ENCODE peak calls at places on chromosomes 7 and 10, in seven cellular contexts. K is HCT116, V is lung, A is gastrocnemius medialis, R is dorsolateral prefrontal cortex, M is cardiac muscle cell, S is psoas muscle. L is an unnamed sample.
A peak's percentile ranks its signal among the peaks of the same experiment; 100 is the strongest.

GRCh38 chr7:130990178-130990832 is 256.3 kb upstream of the KLF14 start:
- DNase-seq in R (no peak), A (no peak), K (no peak), M (no peak), V (peak; percentile 81), S (no peak), L (no peak)

GRCh38 chr7:27064681-27065080 is 31.1 kb downstream of the HOXA1 start:
- DNase-seq in V (no peak), S (no peak), R (no peak), A (no peak), M (no peak), K (no peak), L (no peak)

GRCh38 chr7:106045592-106045991 is 66.5 kb downstream of the SYPL1 start:
- DNase-seq in R (no peak), V (no peak), S (no peak), M (peak; percentile 55), A (no peak), K (no peak), L (no peak)

GRCh38 chr7:158432369-158433270 is 155.0 kb downstream of the PTPRN2 start:
- DNase-seq in M (peak; percentile 49), K (no peak), V (peak; percentile 72), S (no peak), A (no peak), R (no peak), L (peak; percentile 86)

GRCh38 chr10:18164093-18164492 is 23.9 kb downstream of the CACNB2 start:
- DNase-seq in A (no peak), R (no peak), K (no peak), M (peak; percentile 42), S (no peak), V (no peak), L (no peak)

GRCh38 chr10:6423004-6423403 is 157.1 kb downstream of the PRKCQ start:
- DNase-seq in S (no peak), V (no peak), A (no peak), K (no peak), M (no peak), R (no peak), L (no peak)

GRCh38 chr7:55065511-55066229 is 46.9 kb downstream of the EGFR start:
- DNase-seq in V (no peak), K (peak; percentile 83), M (peak; percentile 84), A (no peak), S (no peak), R (no peak), L (no peak)

GRCh38 chr10:49161411-49161997 is 26.7 kb downstream of the TMEM273 start:
- DNase-seq in R (no peak), V (no peak), A (no peak), K (no peak), M (peak; percentile 59), S (no peak), L (no peak)

GRCh38 chr10:33273295-33274002 is 61.0 kb downstream of the NRP1 start:
- DNase-seq in M (peak; percentile 99), R (peak; percentile 88), S (peak; percentile 92), K (no peak), V (peak; percentile 91), A (peak; percentile 87), L (peak; percentile 88)

GRCh38 chr7:123285076-123285700 is 85.4 kb upstream of the SLC13A1 start:
- DNase-seq in V (no peak), S (no peak), A (no peak), K (no peak), M (no peak), R (no peak), L (no peak)

DNA sequence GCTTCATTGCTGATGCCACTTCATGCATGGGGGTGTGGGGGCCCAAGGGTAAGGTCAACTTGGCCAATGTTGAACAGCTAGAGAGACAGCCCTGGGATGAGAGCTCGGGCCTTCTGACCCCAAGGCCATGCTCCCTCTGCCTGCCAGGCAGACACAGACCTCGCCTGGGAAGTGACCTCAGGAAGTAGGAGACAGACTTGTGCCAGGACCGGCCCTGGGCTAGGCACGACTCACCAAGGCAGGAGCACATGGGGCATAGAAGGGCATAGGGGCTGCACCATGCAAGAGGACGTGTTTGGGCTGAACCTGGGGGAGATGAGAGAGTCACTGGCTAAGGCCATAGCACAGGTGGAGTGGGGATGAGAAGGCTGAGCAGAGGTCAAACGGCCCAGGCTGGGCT is 27.1 kb downstream of the ZCCHC24 start:
- DNase-seq in M (no peak), A (peak; percentile 10), R (no peak), K (no peak), V (no peak), S (peak; percentile 30), L (no peak)
- H3K27ac ChIP-seq in M (no peak overlapping the region), A (no peak overlapping the region), R (no peak overlapping the region), K (no peak overlapping the region), V (no peak overlapping the region), S (no peak overlapping the region), L (no peak overlapping the region)

GRCh38 chr10:118804262-118804773 is 49.5 kb upstream of the CACUL1 start:
- DNase-seq in M (no peak), S (no peak), R (no peak), A (no peak), V (no peak), K (no peak), L (no peak)

GRCh38 chr10:118802126-118802793 is 47.5 kb upstream of the CACUL1 start:
- DNase-seq in S (no peak), M (no peak), V (no peak), K (no peak), A (peak; percentile 1), R (peak; percentile 20), L (no peak)

GRCh38 chr10:118800920-118801319 is 46.1 kb upstream of the CACUL1 start:
- DNase-seq in S (no peak), A (no peak), M (peak; percentile 19), R (no peak), K (no peak), V (no peak), L (no peak)

GRCh38 chr10:118798186-118798811 is 43.5 kb upstream of the CACUL1 start:
- DNase-seq in A (peak; percentile 8), V (no peak), R (no peak), S (no peak), M (peak; percentile 75), K (peak; percentile 26), L (no peak)

GRCh38 chr10:118799779-118800178 is 45.0 kb upstream of the CACUL1 start:
- DNase-seq in A (no peak), R (no peak), K (peak; percentile 60), S (no peak), M (peak; percentile 54), V (no peak), L (no peak)
- TF ChIP-seq CTCF in A (no peak), R (no peak), K (no peak), S (no peak), M (no peak), V (no peak), L (no peak)

GRCh38 chr7:94409561-94409960 is 14.9 kb downstream of the COL1A2 start:
- DNase-seq in S (no peak), K (no peak), M (no peak), R (no peak), A (no peak), V (no peak), L (no peak)

GRCh38 chr7:94405506-94405905 is 10.8 kb downstream of the COL1A2 start:
- DNase-seq in M (peak; percentile 41), V (no peak), A (no peak), S (no peak), R (no peak), K (no peak), L (no peak)

GRCh38 chr7:94412762-94413322 is 18.1 kb downstream of the COL1A2 start:
- DNase-seq in M (peak; percentile 73), A (no peak), S (no peak), K (no peak), V (no peak), R (no peak), L (no peak)

GRCh38 chr7:94414481-94414880 is 19.8 kb downstream of the COL1A2 start:
- DNase-seq in R (no peak), A (no peak), V (no peak), S (no peak), K (no peak), M (no peak), L (no peak)

GRCh38 chr7:94410471-94411466 is 16.1 kb downstream of the COL1A2 start:
- DNase-seq in R (no peak), A (no peak), K (no peak), V (no peak), S (no peak), M (no peak), L (no peak)
- H3K27ac ChIP-seq in R (no peak overlapping the region), A (no peak overlapping the region), K (no peak overlapping the region), V (no peak overlapping the region), S (no peak overlapping the region), M (no peak overlapping the region), L (no peak overlapping the region)

GRCh38 chr7:128381161-128381821 is 19.8 kb upstream of the PRRT4 start:
- DNase-seq in R (no peak), V (peak; percentile 50), M (no peak), K (peak; percentile 33), S (peak; percentile 73), A (no peak), L (no peak)
- TF ChIP-seq CTCF in R (no peak), V (no peak), M (peak; percentile 69), K (peak; percentile 94), S (peak; percentile 33), A (no peak), L (peak; percentile 56)

GRCh38 chr10:106537866-106538265 is 626.6 kb downstream of the SORCS1 start:
- DNase-seq in K (no peak), R (no peak), M (no peak), V (no peak), S (no peak), A (no peak), L (no peak)
- H3K27ac ChIP-seq in K (no peak overlapping the region), R (peak overlapping the region; percentile 64), M (no peak overlapping the region), V (no peak overlapping the region), S (no peak overlapping the region), A (no peak overlapping the region), L (no peak overlapping the region)

GRCh38 chr10:92638037-92638436 is 45.1 kb downstream of the KIF11 start:
- DNase-seq in R (no peak), V (no peak), S (no peak), A (no peak), K (no peak), M (no peak), L (no peak)

GRCh38 chr10:92641492-92641891 is 48.3 kb upstream of the HHEX start:
- DNase-seq in A (no peak), K (no peak), R (no peak), S (no peak), V (no peak), M (no peak), L (no peak)

DNA sequence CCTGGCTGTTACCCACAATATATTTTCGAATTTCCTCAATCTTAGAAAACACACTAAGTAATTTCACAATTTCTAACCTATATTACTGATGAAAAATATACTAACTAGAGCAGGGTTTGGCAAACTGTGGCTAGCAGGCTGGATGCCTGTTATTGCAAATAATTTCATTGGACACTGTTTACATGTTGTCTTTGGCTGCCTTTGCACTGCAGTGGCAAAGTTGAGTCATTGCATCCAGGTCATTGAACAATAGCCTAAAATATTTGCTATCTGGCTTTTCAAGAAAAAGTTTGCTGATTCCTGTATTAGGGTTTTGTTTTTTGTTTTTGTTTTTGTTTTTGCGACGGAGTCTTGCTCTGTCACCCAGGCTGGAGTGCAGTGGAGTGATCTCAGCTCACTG is 47.2 kb downstream of the KIF11 start:
- DNase-seq in K (peak; percentile 8), M (peak; percentile 77), S (no peak), R (no peak), V (no peak), A (no peak), L (no peak)
- TF ChIP-seq CTCF in K (no peak), M (peak; percentile 5), S (no peak), R (no peak), V (no peak), A (no peak), L (no peak)

GRCh38 chr7:96825285-96825684 is 115.6 kb upstream of the SEM1 start:
- DNase-seq in A (no peak), K (no peak), R (no peak), V (no peak), S (no peak), M (no peak), L (no peak)
- H3K27ac ChIP-seq in A (no peak overlapping the region), K (no peak overlapping the region), R (no peak overlapping the region), V (no peak overlapping the region), S (no peak overlapping the region), M (no peak overlapping the region), L (no peak overlapping the region)